ENCODE peak calls at places on chromosomes 6 and 20, in four cellular contexts. J is pancreas, L is psoas muscle, T is mucosa of descending colon. N is an unnamed sample.

GRCh38 chr6:112877134-112878100 is 530.3 kb downstream of the RFPL4B start:
- DNase-seq in J (no peak), L (no peak), T (no peak), N (peak)

GRCh38 chr6:145632971-145633370 is 102.3 kb downstream of the EPM2A start:
- DNase-seq in J (no peak), L (no peak), T (no peak), N (no peak)

GRCh38 chr20:56839791-56840190 is 210.7 kb downstream of the TFAP2C start:
- DNase-seq in J (no peak), L (no peak), T (no peak), N (no peak)

GRCh38 chr6:11613858-11614257 is 76.3 kb downstream of the TMEM170B start:
- DNase-seq in J (no peak), L (no peak), T (no peak), N (peak)

GRCh38 chr6:105038259-105038658 is 81.4 kb downstream of the LIN28B start:
- DNase-seq in J (no peak), L (no peak), T (no peak), N (no peak)

GRCh38 chr6:46979206-46979605 is 57.5 kb upstream of the ADGRF5 start:
- DNase-seq in J (no peak), L (no peak), T (no peak), N (no peak)

GRCh38 chr20:38167851-38168760 is 3.0 kb upstream of the TGM2 start:
- DNase-seq in J (peak), L (peak), T (no peak), N (peak)

GRCh38 chr6:119887671-119888070 is 538.1 kb upstream of the MAN1A1 start:
- DNase-seq in J (no peak), L (no peak), T (no peak), N (no peak)

GRCh38 chr20:57738484-57738883 is 28.7 kb upstream of the PMEPA1 start:
- DNase-seq in J (no peak), L (no peak), T (peak), N (no peak)

GRCh38 chr6:31578461-31579118 is 3.2 kb downstream of the TNF start:
- DNase-seq in J (no peak), L (no peak), T (no peak), N (no peak)

GRCh38 chr6:143096403-143096802 is 35.7 kb downstream of the AIG1 start:
- DNase-seq in J (no peak), L (no peak), T (no peak), N (no peak)

GRCh38 chr6:80003841-80004198 is 629 bp upstream of the TTK start:
- DNase-seq in J (no peak), L (no peak), T (no peak), N (no peak)

GRCh38 chr6:106525111-106525884 is 104.0 kb downstream of the RTN4IP1 start:
- DNase-seq in J (no peak), L (no peak), T (no peak), N (no peak)

GRCh38 chr20:55424968-55425367 is 580.4 kb downstream of the CBLN4 start:
- DNase-seq in J (no peak), L (no peak), T (no peak), N (no peak)

GRCh38 chr6:29008089-29008488 is 3.0 kb upstream of the ZNF311 start:
- DNase-seq in J (no peak), L (no peak), T (no peak), N (no peak)

GRCh38 chr6:90712165-90712564 is 125.3 kb upstream of the MAP3K7 start:
- DNase-seq in J (no peak), L (no peak), T (no peak), N (peak)

GRCh38 chr6:24458134-24458533 is 31.2 kb downstream of the GPLD1 start:
- DNase-seq in J (no peak), L (no peak), T (no peak), N (no peak)

GRCh38 chr20:36817496-36817895 is 43.9 kb upstream of the DSN1 start:
- DNase-seq in J (no peak), L (no peak), T (no peak), N (no peak)

GRCh38 chr6:7568021-7568420 is 22.0 kb upstream of the SNRNP48 start:
- DNase-seq in J (no peak), L (no peak), T (no peak), N (peak)

GRCh38 chr6:52664185-52664990 is 6.5 kb upstream of the TMEM14A start:
- DNase-seq in J (peak), L (peak), T (peak), N (peak)

DNA sequence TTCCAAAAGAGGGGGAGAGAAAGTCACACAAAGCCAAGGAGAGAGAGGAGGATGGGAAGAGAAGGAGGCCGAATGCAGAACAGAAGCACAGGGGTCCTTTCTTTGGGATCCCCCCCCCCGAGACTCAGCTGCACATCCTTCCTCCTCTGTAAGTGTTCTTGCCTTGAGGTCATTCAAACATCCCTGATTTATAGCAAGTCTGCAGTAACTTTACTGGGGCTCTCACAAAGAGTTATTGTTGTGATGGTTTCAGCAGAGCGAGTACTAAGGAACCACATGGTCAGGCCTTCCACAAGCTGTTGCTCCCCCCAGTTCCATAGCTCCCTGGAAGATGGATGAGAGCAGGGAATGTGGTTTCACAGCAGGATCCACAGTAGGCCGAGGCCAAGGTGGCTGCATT is 351.5 kb upstream of the CDH4 start:
- DNase-seq in J (no peak), L (no peak), T (no peak), N (no peak)
- H3K4me3 ChIP-seq in J (no peak), L (no peak), T (no peak), N (no peak)

GRCh38 chr6:35238843-35239289 is 20.7 kb upstream of the ZNF76 start:
- DNase-seq in J (no peak), L (no peak), T (no peak), N (peak)

GRCh38 chr6:35242486-35242885 is 17.0 kb upstream of the ZNF76 start:
- DNase-seq in J (no peak), L (no peak), T (no peak), N (no peak)

GRCh38 chr6:35243386-35243958 is 16.1 kb upstream of the ZNF76 start:
- DNase-seq in J (no peak), L (no peak), T (no peak), N (no peak)

GRCh38 chr6:35242906-35243305 is 16.6 kb upstream of the ZNF76 start:
- DNase-seq in J (no peak), L (no peak), T (no peak), N (no peak)

GRCh38 chr6:35240838-35241801 is 18.4 kb upstream of the ZNF76 start:
- DNase-seq in J (peak), L (peak), T (peak), N (peak)
- TF ChIP-seq CTCF in J (peak), L (peak), T (peak), N (peak)

DNA sequence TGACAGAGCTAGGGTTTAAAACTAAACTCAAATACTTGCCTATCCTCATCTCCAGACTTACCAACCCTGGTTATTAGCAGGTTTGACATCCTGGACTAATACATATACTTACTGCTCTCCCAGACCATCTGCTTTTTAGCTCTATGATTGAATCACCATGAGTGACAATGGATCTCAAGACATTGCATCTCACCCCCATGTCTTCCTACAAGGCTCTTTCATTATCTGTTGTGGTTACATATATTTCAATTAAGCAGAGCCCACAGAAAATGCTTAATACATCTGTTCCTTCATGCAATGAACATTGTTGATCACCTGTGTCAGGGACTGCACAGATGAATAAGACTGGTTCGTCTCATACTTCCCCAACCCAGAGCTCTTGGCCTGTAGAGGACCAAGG is 19.4 kb downstream of the SAMD3 start:
- DNase-seq in J (no peak), L (no peak), T (no peak), N (no peak)
- H3K4me3 ChIP-seq in J (no peak), L (no peak), T (no peak), N (no peak)

DNA sequence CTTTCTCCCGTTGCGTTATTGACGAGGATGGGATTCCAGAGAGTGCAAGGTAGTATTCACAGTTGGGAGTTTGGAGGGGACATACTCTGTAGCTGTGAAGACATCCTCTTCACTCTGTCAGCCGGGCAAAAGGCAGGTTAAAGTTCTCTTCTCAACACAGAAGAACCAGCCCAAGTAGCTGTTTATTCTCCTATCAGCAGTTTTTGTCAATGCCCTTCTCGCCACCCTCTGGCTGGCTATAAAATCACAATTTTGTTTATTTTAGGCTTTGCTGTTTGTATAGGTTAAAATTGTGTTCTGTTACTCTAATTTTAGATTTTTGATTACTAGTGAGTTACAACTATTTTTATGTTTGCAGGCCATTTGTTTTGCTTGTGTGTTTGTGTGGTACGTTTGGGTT is 37.9 kb upstream of the MAS1 start:
- DNase-seq in J (no peak), L (no peak), T (peak), N (peak)
- TF ChIP-seq CTCF in J (peak), L (no peak), T (no peak), N (peak)

N was measured in fibroblast of the aortic adventitia.